ENCODE peak calls at places on chromosomes 7 and 10, in four cellular contexts. L is IMR-90, S is prostate gland, H is left ventricle myocardium inferior. B is an unnamed sample.

GRCh38 chr10:10584164-10584563 is 433.5 kb upstream of the CELF2 start:
- DNase-seq in L (no peak), S (no peak), H (no peak), B (no peak)

GRCh38 chr7:31027161-31027965 is 24.7 kb upstream of the ADCYAP1R1 start:
- DNase-seq in L (no peak), S (no peak), H (peak; percentile 50), B (no peak)

GRCh38 chr10:79981673-79982485 is 33.0 kb upstream of the SFTPD start:
- DNase-seq in S (peak; percentile 66), L (peak; percentile 2), H (peak; percentile 52), B (no peak)

GRCh38 chr7:78770422-78771410 is 682.8 kb downstream of the MAGI2 start:
- DNase-seq in H (no peak), L (peak; percentile 71), S (no peak), B (no peak)

GRCh38 chr10:130985158-130985753 is 326.3 kb downstream of the TCERG1L start:
- DNase-seq in L (no peak), H (no peak), S (no peak), B (no peak)

GRCh38 chr7:110095372-110096052 is 995.4 kb upstream of the LRRN3 start:
- DNase-seq in H (no peak), L (no peak), S (no peak), B (no peak)

GRCh38 chr7:6530626-6531491 is 20.4 kb downstream of the GRID2IP start:
- DNase-seq in H (no peak), S (no peak), L (no peak), B (no peak)

GRCh38 chr7:26948617-26949118 is 84.3 kb upstream of the SKAP2 start:
- DNase-seq in L (no peak), S (no peak), H (no peak), B (no peak)

GRCh38 chr7:131235489-131236317 is 92.0 kb upstream of the MKLN1 start:
- DNase-seq in S (no peak), L (peak; percentile 100), H (no peak), B (peak; percentile 87)

GRCh38 chr7:32539917-32540544 is 44.7 kb downstream of the AVL9 start:
- DNase-seq in H (no peak), S (no peak), L (no peak), B (no peak)

GRCh38 chr10:5698062-5698461 is 13.4 kb downstream of the TASOR2 start:
- DNase-seq in S (no peak), H (no peak), L (no peak), B (no peak)

GRCh38 chr7:80330434-80330833 is 181.4 kb downstream of the GNAT3 start:
- DNase-seq in L (peak; percentile 83), H (no peak), S (no peak), B (no peak)

GRCh38 chr7:158563051-158563450 is 24.6 kb downstream of the PTPRN2 start:
- DNase-seq in L (no peak), H (no peak), S (no peak), B (no peak)

GRCh38 chr7:158561659-158562058 is 26.0 kb downstream of the PTPRN2 start:
- DNase-seq in S (no peak), L (no peak), H (no peak), B (no peak)

GRCh38 chr7:158564648-158565005 is 23.0 kb downstream of the PTPRN2 start:
- DNase-seq in L (no peak), S (no peak), H (no peak), B (no peak)

GRCh38 chr7:158567153-158567603 is 20.4 kb downstream of the PTPRN2 start:
- DNase-seq in L (no peak), S (peak; percentile 56), H (no peak), B (no peak)

GRCh38 chr7:158563911-158564647 is 23.5 kb downstream of the PTPRN2 start:
- DNase-seq in L (no peak), H (no peak), S (no peak), B (no peak)
- H3K9me3 ChIP-seq in L (peaks cover 4% of the 10 kb centered on the region), H (no peaks in the 10 kb centered on the region), S (no peaks in the 10 kb centered on the region), B (no peaks in the 10 kb centered on the region)

GRCh38 chr10:103786020-103786419 is 69.4 kb downstream of the SH3PXD2A start:
- DNase-seq in S (no peak), L (no peak), H (no peak), B (no peak)
- H3K27ac ChIP-seq in S (no peak overlapping the region), L (no peak overlapping the region), H (no peak overlapping the region), B (no peak overlapping the region)

GRCh38 chr7:98105942-98106544 is 619 bp upstream of the LMTK2 start:
- DNase-seq in H (no peak), L (no peak), S (no peak), B (no peak)
- H3K9me3 ChIP-seq in H (peaks cover 18% of the 10 kb centered on the region), L (peaks cover 2% of the 10 kb centered on the region), S (no peaks in the 10 kb centered on the region), B (no peaks in the 10 kb centered on the region)

GRCh38 chr10:35912615-35913170 is 270.6 kb upstream of the FZD8 start:
- DNase-seq in L (peak; percentile 82), H (no peak), S (no peak), B (no peak)

GRCh38 chr10:35910234-35910633 is 268.1 kb upstream of the FZD8 start:
- DNase-seq in H (no peak), L (peak; percentile 97), S (no peak), B (no peak)

GRCh38 chr10:35909291-35909690 is 267.2 kb upstream of the FZD8 start:
- DNase-seq in L (no peak), H (no peak), S (no peak), B (no peak)

GRCh38 chr10:35911954-35912353 is 269.9 kb upstream of the FZD8 start:
- DNase-seq in H (no peak), S (no peak), L (no peak), B (no peak)

DNA sequence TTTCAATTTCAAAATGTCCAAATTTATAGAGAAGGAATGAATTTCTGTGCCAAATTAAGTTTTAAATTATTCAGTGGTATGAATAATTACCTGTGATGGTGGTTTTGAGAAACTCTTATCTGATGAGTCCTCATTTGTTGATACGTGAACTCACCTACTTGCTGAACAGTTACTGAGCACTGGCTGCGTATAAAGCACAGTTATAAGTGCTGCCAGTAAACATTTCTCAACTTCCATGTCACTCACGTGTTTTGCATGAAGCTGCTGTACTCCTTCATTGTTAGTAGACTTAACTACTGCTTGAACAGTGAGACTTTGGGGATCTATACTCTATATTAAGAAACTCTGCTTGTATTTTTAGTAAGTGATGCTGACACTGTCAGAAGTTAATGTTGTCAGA is 269.1 kb upstream of the FZD8 start:
- DNase-seq in S (no peak), H (no peak), L (no peak), B (no peak)
- H3K27ac ChIP-seq in S (no peak overlapping the region), H (no peak overlapping the region), L (no peak overlapping the region), B (peak overlapping the region; percentile 91)

GRCh38 chr7:157688439-157689268 is 351.9 kb downstream of the DNAJB6 start:
- DNase-seq in H (no peak), L (no peak), S (no peak), B (no peak)

GRCh38 chr7:157686285-157686894 is 349.6 kb downstream of the DNAJB6 start:
- DNase-seq in H (no peak), S (no peak), L (no peak), B (no peak)

GRCh38 chr7:157689269-157690057 is 352.7 kb downstream of the DNAJB6 start:
- DNase-seq in L (no peak), S (no peak), H (no peak), B (no peak)

GRCh38 chr7:157687158-157687557 is 350.4 kb downstream of the DNAJB6 start:
- DNase-seq in H (no peak), L (no peak), S (no peak), B (no peak)

GRCh38 chr7:157687845-157688244 is 351.0 kb downstream of the DNAJB6 start:
- DNase-seq in S (no peak), L (no peak), H (no peak), B (no peak)
- H3K9me3 ChIP-seq in S (no peaks in the 10 kb centered on the region), L (no peaks in the 10 kb centered on the region), H (no peaks in the 10 kb centered on the region), B (no peaks in the 10 kb centered on the region)

GRCh38 chr7:117683736-117684135 is 189.5 kb downstream of the CTTNBP2 start:
- DNase-seq in L (peak; percentile 37), S (no peak), H (no peak), B (no peak)
- H3K27ac ChIP-seq in L (no peak overlapping the region), S (no peak overlapping the region), H (no peak overlapping the region), B (no peak overlapping the region)

GRCh38 chr7:64187408-64187807 is 19.6 kb upstream of the ZNF735 start:
- DNase-seq in S (no peak), H (no peak), L (no peak), B (no peak)

GRCh38 chr7:64192148-64192704 is 14.8 kb upstream of the ZNF735 start:
- DNase-seq in L (no peak), H (no peak), S (no peak), B (no peak)

GRCh38 chr7:64192775-64193174 is 14.2 kb upstream of the ZNF735 start:
- DNase-seq in L (no peak), S (no peak), H (no peak), B (no peak)
- H3K9me3 ChIP-seq in L (peaks cover 14% of the 10 kb centered on the region), S (no peaks in the 10 kb centered on the region), H (peaks cover 19% of the 10 kb centered on the region), B (peaks cover 6% of the 10 kb centered on the region)

GRCh38 chr10:34722404-34722803 is 92.7 kb downstream of the PARD3 start:
- DNase-seq in H (no peak), L (no peak), S (no peak), B (no peak)

GRCh38 chr10:34719336-34719735 is 95.8 kb downstream of the PARD3 start:
- DNase-seq in S (no peak), H (no peak), L (no peak), B (no peak)

GRCh38 chr10:34719746-34720145 is 95.3 kb downstream of the PARD3 start:
- DNase-seq in S (peak; percentile 35), H (no peak), L (no peak), B (no peak)

GRCh38 chr10:34723746-34724145 is 91.3 kb downstream of the PARD3 start:
- DNase-seq in H (no peak), S (peak; percentile 33), L (peak; percentile 78), B (no peak)

DNA sequence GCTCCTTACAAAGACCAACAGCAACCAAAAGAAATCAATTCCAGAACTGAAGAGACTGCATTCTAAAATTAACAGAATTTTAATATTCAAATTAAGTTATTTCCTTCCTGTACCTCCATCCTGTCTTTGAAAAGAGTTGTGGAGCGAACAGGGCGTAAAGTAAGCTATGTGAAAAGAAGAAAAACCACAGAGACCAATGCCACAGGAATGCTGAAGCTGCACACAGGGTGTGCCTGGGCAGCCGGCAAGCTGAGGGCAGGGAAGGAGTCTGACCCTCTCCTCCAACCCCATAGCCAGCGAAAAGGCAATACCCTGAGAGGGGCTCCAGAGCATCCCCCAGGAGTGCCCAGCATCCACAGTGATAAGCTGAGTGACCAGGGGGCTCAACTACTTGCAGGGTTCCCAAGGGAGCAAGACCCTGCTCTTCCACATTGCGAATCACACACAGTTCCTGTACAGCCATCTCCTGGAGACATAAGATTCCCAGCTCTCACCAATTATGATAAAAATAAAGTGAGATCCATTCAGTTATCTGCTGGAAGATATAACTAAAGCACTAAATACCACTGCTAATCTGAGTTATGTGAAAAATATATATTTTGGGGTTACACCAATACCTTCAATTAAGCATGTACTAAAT is 93.8 kb downstream of the PARD3 start:
- DNase-seq in L (peak; percentile 68), S (no peak), H (no peak), B (no peak)
- H3K27ac ChIP-seq in L (no peak overlapping the region), S (no peak overlapping the region), H (peak overlapping the region; percentile 18), B (peak overlapping the region; percentile 80)

DNA sequence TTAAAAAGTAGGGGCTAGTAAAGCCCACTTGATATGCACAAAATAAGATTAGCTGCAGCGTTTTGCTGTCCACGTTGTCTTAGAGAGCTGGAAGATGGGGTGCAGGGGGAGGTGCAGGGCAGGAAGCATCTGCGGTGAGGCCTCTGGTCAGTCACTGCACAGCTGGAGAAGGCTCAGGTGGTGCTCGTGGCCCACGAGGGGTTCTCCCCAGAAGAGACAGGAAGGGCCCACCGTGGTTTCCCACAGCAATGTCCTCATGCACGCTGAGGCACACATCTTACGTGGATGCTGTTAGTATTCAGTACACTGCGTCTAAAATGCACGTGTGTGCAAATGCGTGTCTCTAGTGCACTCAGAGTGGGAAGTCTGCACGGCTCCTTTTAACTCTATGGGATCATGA is 582.1 kb downstream of the PTPRN2 start:
- DNase-seq in H (no peak), L (no peak), S (no peak), B (no peak)
- H3K9me3 ChIP-seq in H (no peaks in the 10 kb centered on the region), L (peaks cover 49% of the 10 kb centered on the region), S (no peaks in the 10 kb centered on the region), B (no peaks in the 10 kb centered on the region)

B was measured in RWPE2.